ENCODE peak calls at places on chromosomes 6 and 20, in six cellular contexts. F is D341Med, C is T-helper 9 cell, I is AG04450, Y is mammary epithelial cell, A is NCI-H748 treated with DMSO at 0.1 percent for 48 hours. E is an unnamed sample.
A peak's percentile ranks its signal among the peaks of the same experiment; 100 is the strongest.

GRCh38 chr6:85660181-85660611 is 17.5 kb upstream of the SYNCRIP start:
- DNase-seq in I (peak; percentile 82), A (no peak), Y (peak; percentile 91), F (no peak), C (no peak), E (peak; percentile 40)

GRCh38 chr6:92150560-92150959 is 1268.8 kb downstream of the EPHA7 start:
- DNase-seq in Y (no peak), F (no peak), A (no peak), C (no peak), I (no peak), E (no peak)

GRCh38 chr20:32516985-32517873 is 67.9 kb downstream of the NOL4L start:
- DNase-seq in C (no peak), A (no peak), F (no peak), I (no peak), Y (no peak), E (no peak)

GRCh38 chr6:8006208-8006607 is 58.0 kb downstream of the BLOC1S5 start:
- DNase-seq in Y (peak; percentile 13), A (peak; percentile 43), F (peak; percentile 64), C (no peak), I (no peak), E (peak; percentile 46)

GRCh38 chr6:153130515-153131036 is 506 bp downstream of the RGS17 start:
- DNase-seq in F (peak; percentile 64), C (no peak), Y (peak; percentile 35), I (no peak), A (no peak), E (no peak)

GRCh38 chr6:54929245-54929909 is 82.8 kb downstream of the FAM83B start:
- DNase-seq in C (no peak), A (no peak), F (no peak), I (no peak), Y (no peak), E (no peak)

GRCh38 chr20:63351380-63351700 is 9.8 kb downstream of the CHRNA4 start:
- DNase-seq in Y (no peak), I (no peak), A (no peak), C (no peak), F (no peak), E (no peak)

GRCh38 chr6:39086294-39086693 is 28.7 kb downstream of the SAYSD1 start:
- DNase-seq in F (no peak), C (no peak), Y (no peak), A (no peak), I (no peak), E (no peak)

GRCh38 chr20:10322073-10323012 is 103.7 kb downstream of the SNAP25 start:
- DNase-seq in C (no peak), A (peak; percentile 66), I (no peak), Y (no peak), F (no peak), E (peak; percentile 65)

GRCh38 chr6:29887819-29888581 is 54.3 kb upstream of the HLA-A start:
- DNase-seq in Y (peak; percentile 61), F (peak; percentile 35), C (peak; percentile 85), A (peak; percentile 40), I (no peak), E (no peak)